ENCODE peak calls at places on chromosome 20, in nine cellular contexts. F is SK-N-SH, G is sigmoid colon, E is HepG2, W is transverse colon, M is K562, O is stomach, X is GM12878, B is upper lobe of left lung. Q is an unnamed sample.

GRCh38 chr20:53763707-53764415 is 170.2 kb upstream of the ZNF217 start:
- DNase-seq in F (no peak), G (no peak), E (peak), W (peak), M (no peak), O (peak), X (no peak), B (no peak), Q (no peak)

GRCh38 chr20:56842086-56842485 is 213.0 kb downstream of the TFAP2C start:
- DNase-seq in F (no peak), G (no peak), E (no peak), W (no peak), M (no peak), O (no peak), X (no peak), B (peak), Q (no peak)

GRCh38 chr20:47809561-47809960 is 24.3 kb upstream of the SULF2 start:
- DNase-seq in F (peak), G (peak), E (no peak), W (no peak), M (no peak), O (no peak), X (no peak), B (no peak), Q (no peak)

GRCh38 chr20:50625986-50626677 is 65.2 kb downstream of the RIPOR3 start:
- DNase-seq in F (peak), G (peak), E (peak), W (peak), M (peak), O (peak), X (no peak), B (peak), Q (no peak)

GRCh38 chr20:36203861-36204260 is 32.4 kb upstream of the AAR2 start:
- DNase-seq in F (no peak), G (no peak), E (no peak), W (no peak), M (no peak), O (no peak), X (no peak), B (no peak), Q (no peak)

GRCh38 chr20:47011984-47012383 is 117.3 kb downstream of the EYA2 start:
- DNase-seq in F (no peak), G (no peak), E (no peak), W (no peak), M (no peak), O (no peak), X (no peak), B (no peak), Q (no peak)

GRCh38 chr20:41080866-41081265 is 52.2 kb downstream of the TOP1 start:
- DNase-seq in F (no peak), G (no peak), E (no peak), W (no peak), M (no peak), O (no peak), X (no peak), B (no peak), Q (no peak)

GRCh38 chr20:63957004-63957689 is 931 bp upstream of the UCKL1 start:
- DNase-seq in F (peak), G (peak), E (peak), W (peak), M (peak), O (peak), X (no peak), B (peak), Q (no peak)

GRCh38 chr20:32354592-32355416 is 3.3 kb upstream of the ASXL1 start:
- DNase-seq in F (no peak), G (no peak), E (peak), W (no peak), M (no peak), O (no peak), X (peak), B (no peak), Q (no peak)

GRCh38 chr20:21166801-21167200 is 40.9 kb downstream of the KIZ start:
- DNase-seq in F (no peak), G (no peak), E (no peak), W (no peak), M (no peak), O (no peak), X (no peak), B (no peak), Q (no peak)

GRCh38 chr20:1061484-1062221 is 56.7 kb upstream of the PSMF1 start:
- DNase-seq in F (no peak), G (no peak), E (no peak), W (no peak), M (peak), O (no peak), X (no peak), B (no peak), Q (no peak)
- TF ChIP-seq POLR2AphosphoS5 in F (no peak), G (no peak), E (no peak), W (no peak), M (no peak), O (no peak), X (no peak), B (no peak), Q (no peak)

GRCh38 chr20:44585042-44585968 is 2.9 kb downstream of the PKIG start:
- DNase-seq in F (no peak), G (no peak), E (no peak), W (no peak), M (no peak), O (no peak), X (peak), B (no peak), Q (no peak)

GRCh38 chr20:44589522-44589921 is 7.1 kb downstream of the PKIG start:
- DNase-seq in F (no peak), G (no peak), E (no peak), W (no peak), M (no peak), O (no peak), X (no peak), B (no peak), Q (no peak)

GRCh38 chr20:44586986-44587980 is 4.9 kb downstream of the PKIG start:
- DNase-seq in F (no peak), G (no peak), E (no peak), W (no peak), M (no peak), O (no peak), X (no peak), B (no peak), Q (no peak)

GRCh38 chr20:44584103-44584690 is 1.8 kb downstream of the PKIG start:
- DNase-seq in F (no peak), G (no peak), E (no peak), W (no peak), M (no peak), O (no peak), X (no peak), B (no peak), Q (no peak)

DNA sequence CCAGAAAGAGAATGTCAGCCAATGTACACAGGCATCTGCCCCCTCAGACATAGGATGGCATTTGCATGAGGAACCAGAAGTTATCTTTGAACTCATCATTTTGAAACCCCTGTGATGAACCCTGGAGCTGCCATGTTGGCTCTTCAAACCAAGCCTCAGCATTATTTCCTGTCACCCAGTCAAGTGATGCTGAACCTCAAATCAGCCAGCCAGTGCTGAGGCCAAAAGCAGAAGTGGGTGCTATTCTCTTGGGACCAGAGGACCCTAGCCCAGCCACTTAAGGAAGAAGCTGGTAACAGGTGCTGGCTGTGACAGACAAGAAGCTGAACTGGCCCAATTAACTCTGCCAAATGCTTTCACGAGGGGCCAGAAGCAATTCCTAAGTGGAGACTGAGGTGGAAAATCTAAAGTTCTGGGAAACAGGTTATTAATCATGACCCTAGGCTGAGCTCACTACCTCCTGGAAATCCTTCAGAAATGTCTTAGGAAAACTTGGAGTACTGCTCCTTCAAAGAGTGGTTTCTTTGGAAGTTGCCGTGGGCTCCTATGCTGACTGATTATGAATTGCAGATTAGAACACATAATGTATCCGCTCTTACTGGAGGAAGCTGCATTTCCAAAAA is 4.0 kb downstream of the PKIG start:
- DNase-seq in F (no peak), G (no peak), E (no peak), W (peak), M (no peak), O (no peak), X (peak), B (no peak), Q (no peak)
- TF ChIP-seq EP300 in F (no peak), G (no peak), E (no peak), W (no peak), M (no peak), O (no peak), X (peak), B (no peak), Q (no peak)

DNA sequence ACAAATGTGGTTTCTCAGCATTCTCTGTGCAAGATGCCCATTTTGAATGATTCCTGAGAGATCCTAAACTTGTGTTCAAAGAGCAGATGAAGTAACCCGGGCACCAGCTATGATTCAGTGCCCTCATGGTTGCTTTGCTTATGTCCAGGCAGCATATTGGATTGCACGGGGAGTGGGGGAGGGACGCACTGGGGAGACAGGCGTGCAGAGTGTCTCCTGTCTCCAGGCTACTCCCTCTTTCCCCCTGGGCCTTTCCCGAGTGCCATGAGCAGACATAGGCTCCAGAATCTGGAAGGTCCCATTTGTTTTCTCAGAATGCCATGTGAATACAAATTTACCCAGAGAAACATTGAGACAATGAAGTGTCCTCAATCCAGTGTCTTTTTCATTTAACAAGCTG is 4.0 kb downstream of the SYNDIG1 start:
- DNase-seq in F (no peak), G (no peak), E (no peak), W (no peak), M (no peak), O (no peak), X (no peak), B (no peak), Q (no peak)
- TF ChIP-seq POLR2AphosphoS5 in F (no peak), G (no peak), E (no peak), W (no peak), M (no peak), O (no peak), X (no peak), B (no peak), Q (no peak)

GRCh38 chr20:35079472-35080347 is 12.9 kb downstream of the TRPC4AP start:
- DNase-seq in F (no peak), G (no peak), E (no peak), W (no peak), M (no peak), O (no peak), X (no peak), B (no peak), Q (no peak)
- TF ChIP-seq EP300 in F (no peak), G (no peak), E (no peak), W (no peak), M (no peak), O (no peak), X (no peak), B (no peak), Q (no peak)

Q was measured in suprapubic skin.